ENCODE peak calls at places on chromosomes 12 and 14, in nine cellular contexts. F, B, O, C, J, D, S, A and Y are unnamed samples.

GRCh38 chr14:55454264-55455151 is 14.1 kb upstream of the TBPL2 start:
- DNase-seq in F (peak; percentile 68), B (peak; percentile 36), O (no peak), C (no peak), J (no peak), D (peak; percentile 66), S (peak; percentile 16), A (peak; percentile 37), Y (no peak)

GRCh38 chr12:32365473-32366064 is 33.8 kb upstream of the FGD4 start:
- DNase-seq in F (peak; percentile 60), B (peak; percentile 57), O (no peak), C (no peak), J (no peak), D (no peak), S (peak; percentile 64), A (peak; percentile 61), Y (peak; percentile 4)

GRCh38 chr14:20652996-20653975 is 11.8 kb upstream of the OR6S1 start:
- DNase-seq in F (no peak), B (no peak), O (no peak), C (no peak), J (no peak), D (no peak), S (peak; percentile 32), A (no peak), Y (no peak)

GRCh38 chr12:13116259-13116658 is 12.8 kb upstream of the GSG1 start:
- DNase-seq in F (no peak), B (no peak), O (no peak), C (no peak), J (no peak), D (no peak), S (no peak), A (no peak), Y (no peak)

GRCh38 chr12:51836833-51837184 is 11.7 kb downstream of the FIGNL2 start:
- DNase-seq in F (no peak), B (no peak), O (no peak), C (no peak), J (no peak), D (no peak), S (no peak), A (no peak), Y (no peak)

GRCh38 chr14:34980337-34980900 is 2.4 kb upstream of the SRP54 start:
- DNase-seq in F (no peak), B (no peak), O (no peak), C (no peak), J (no peak), D (no peak), S (no peak), A (no peak), Y (no peak)

GRCh38 chr12:104190641-104191176 is 24.9 kb upstream of the TXNRD1 start:
- DNase-seq in F (no peak), B (no peak), O (no peak), C (no peak), J (no peak), D (no peak), S (no peak), A (no peak), Y (no peak)

GRCh38 chr12:121176826-121177529 is 33.0 kb upstream of the P2RX4 start:
- DNase-seq in F (no peak), B (no peak), O (no peak), C (no peak), J (no peak), D (peak; percentile 51), S (no peak), A (no peak), Y (no peak)

GRCh38 chr14:64510127-64510808 is 5.7 kb downstream of the ZBTB1 start:
- DNase-seq in F (no peak), B (no peak), O (no peak), C (no peak), J (no peak), D (no peak), S (no peak), A (no peak), Y (no peak)

GRCh38 chr12:86712425-86712843 is 456.2 kb upstream of the MGAT4C start:
- DNase-seq in F (no peak), B (no peak), O (no peak), C (no peak), J (no peak), D (no peak), S (peak; percentile 41), A (no peak), Y (no peak)

GRCh38 chr12:57452937-57453509 is 2.1 kb upstream of the INHBE start:
- DNase-seq in F (peak; percentile 79), B (peak; percentile 82), O (no peak), C (no peak), J (peak; percentile 85), D (peak; percentile 87), S (peak; percentile 73), A (peak; percentile 82), Y (peak; percentile 65)

GRCh38 chr12:109753054-109753401 is 39.4 kb downstream of the FAM222A start:
- DNase-seq in F (no peak), B (no peak), O (no peak), C (no peak), J (peak; percentile 30), D (peak; percentile 12), S (no peak), A (peak; percentile 23), Y (no peak)

GRCh38 chr14:69318241-69318640 is 58.3 kb downstream of the GALNT16 start:
- DNase-seq in F (no peak), B (no peak), O (no peak), C (no peak), J (peak; percentile 32), D (no peak), S (no peak), A (no peak), Y (no peak)
- H3K4me3 ChIP-seq in F (no peak overlapping the region), B (no peak overlapping the region), O (no peak overlapping the region), C (no peak overlapping the region), J (no peak overlapping the region), D (no peak overlapping the region), S (no peak overlapping the region), A (no peak overlapping the region), Y (no peak overlapping the region)

DNA sequence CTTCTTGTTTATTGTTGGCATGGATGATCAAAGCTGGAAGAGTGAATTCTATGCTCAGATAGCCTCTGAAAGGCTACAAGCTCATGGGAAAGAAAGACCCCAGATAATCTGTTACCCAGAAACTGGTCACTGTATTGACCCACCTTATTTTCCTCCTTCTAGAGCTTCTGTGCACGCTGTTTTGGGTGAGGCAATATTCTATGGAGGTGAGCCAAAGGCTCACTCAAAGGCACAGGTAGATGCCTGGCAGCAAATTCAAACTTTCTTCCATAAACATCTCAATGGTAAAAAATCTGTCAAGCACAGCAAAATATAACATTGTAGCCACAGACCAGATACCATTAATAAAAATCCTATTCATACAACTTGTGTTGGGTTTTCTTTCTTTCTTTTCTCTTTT is 7.2 kb downstream of the ACOT6 start:
- DNase-seq in F (no peak), B (no peak), O (no peak), C (no peak), J (no peak), D (no peak), S (no peak), A (no peak), Y (no peak)
- H3K4me1 ChIP-seq in F (no peaks in the 10 kb centered on the region), B (no peaks in the 10 kb centered on the region), O (no peaks in the 10 kb centered on the region), C (no peaks in the 10 kb centered on the region), J (no peaks in the 10 kb centered on the region), D (no peaks in the 10 kb centered on the region), S (peaks cover 29% of the 10 kb centered on the region), A (no peaks in the 10 kb centered on the region), Y (no peaks in the 10 kb centered on the region)

DNA sequence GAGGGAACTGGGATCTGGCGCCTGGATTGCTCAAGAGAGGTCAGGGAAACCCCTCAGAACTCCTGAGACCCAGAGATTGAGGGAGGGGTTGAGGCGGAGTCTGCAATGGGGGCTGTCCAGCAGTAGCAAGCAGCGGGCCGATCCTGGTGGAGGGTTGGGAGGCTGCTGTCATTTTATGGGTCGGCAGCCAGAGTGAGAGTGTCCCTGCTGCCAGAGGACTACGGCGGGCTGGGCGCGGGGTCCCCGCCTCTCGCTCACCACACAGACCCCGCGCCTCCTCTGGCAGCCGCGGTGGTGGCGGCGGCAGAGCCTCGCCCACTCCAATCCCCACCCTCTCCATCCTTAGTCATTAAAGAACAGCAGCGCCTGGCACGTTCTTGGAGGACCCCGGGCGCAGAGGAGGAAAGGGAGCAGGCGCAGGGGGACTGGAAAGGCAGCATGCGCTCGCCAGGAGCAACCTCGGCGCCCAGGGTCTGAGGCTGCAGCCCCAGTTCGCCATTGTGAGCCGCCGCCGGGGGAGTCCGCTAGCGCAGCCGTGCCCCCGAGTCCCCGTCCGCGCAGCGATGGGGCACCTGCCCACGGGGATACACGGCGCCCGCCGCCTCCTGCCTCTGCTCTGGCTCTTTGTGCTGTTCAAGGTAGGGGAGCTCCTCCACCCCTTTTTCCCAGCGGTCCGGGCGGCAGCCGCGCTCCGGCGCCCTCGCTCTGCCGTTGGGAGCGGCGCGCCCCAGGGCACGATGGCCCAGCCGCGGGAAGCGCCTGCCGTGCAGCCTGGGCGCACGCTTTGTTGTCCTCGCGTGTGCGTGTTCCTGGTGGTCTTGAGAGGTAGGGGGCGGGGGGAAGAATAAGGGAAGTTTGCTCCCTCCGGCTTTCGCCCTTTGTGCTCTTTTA is at the start of gene PTPRO:
- DNase-seq in F (no peak), B (no peak), O (no peak), C (no peak), J (peak; percentile 63), D (no peak), S (no peak), A (no peak), Y (no peak)
- H3K27me3 ChIP-seq in F (peaks cover 52% of the 10 kb centered on the region), B (peaks cover 55% of the 10 kb centered on the region), O (no peaks in the 10 kb centered on the region), C (no peaks in the 10 kb centered on the region), J (peaks cover 34% of the 10 kb centered on the region), D (no peaks in the 10 kb centered on the region), S (peaks cover 1% of the 10 kb centered on the region), A (peaks cover 58% of the 10 kb centered on the region), Y (peaks cover 18% of the 10 kb centered on the region)

GRCh38 chr12:6205144-6205539 is 4.9 kb downstream of the CD9 start:
- DNase-seq in F (peak; percentile 60), B (peak; percentile 79), O (no peak), C (no peak), J (no peak), D (peak; percentile 83), S (no peak), A (no peak), Y (no peak)

GRCh38 chr12:6206327-6206726 is 6.1 kb downstream of the CD9 start:
- DNase-seq in F (no peak), B (no peak), O (no peak), C (no peak), J (no peak), D (peak; percentile 69), S (no peak), A (no peak), Y (no peak)

GRCh38 chr12:6205761-6206160 is 5.6 kb downstream of the CD9 start:
- DNase-seq in F (no peak), B (no peak), O (no peak), C (no peak), J (no peak), D (no peak), S (no peak), A (no peak), Y (no peak)

GRCh38 chr12:6202846-6203245 is 2.6 kb downstream of the CD9 start:
- DNase-seq in F (no peak), B (no peak), O (no peak), C (no peak), J (no peak), D (no peak), S (no peak), A (no peak), Y (no peak)

DNA sequence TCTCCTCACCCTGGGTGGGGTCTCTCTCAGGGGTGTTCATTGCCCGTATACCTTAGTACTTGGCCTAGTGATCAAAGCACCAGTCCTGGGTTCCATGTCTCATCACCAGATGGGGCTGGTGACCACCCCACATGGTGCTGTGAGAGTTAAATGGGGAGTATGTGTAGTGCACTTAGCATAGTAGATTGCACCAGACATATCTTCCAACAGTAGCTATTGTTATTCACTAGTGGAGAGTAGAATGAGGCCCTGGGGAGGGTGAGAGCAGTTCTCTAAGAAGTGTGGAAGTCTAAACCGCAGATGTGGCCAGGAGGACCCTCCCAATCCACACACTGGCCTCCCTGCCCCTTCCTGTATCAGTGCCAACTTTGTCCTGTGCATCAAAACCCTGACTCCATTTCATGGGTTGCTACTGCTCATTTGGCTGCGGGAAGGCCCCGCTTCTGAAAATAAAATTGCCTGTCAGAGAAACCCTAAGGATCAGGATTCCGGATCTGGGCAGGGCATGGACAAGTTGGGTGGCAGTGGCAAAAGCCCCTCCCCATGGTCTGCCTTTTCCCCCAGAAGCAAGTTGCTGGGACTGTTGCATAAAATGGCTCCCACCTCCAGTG is 4.4 kb downstream of the CD9 start:
- DNase-seq in F (no peak), B (no peak), O (no peak), C (no peak), J (no peak), D (no peak), S (no peak), A (no peak), Y (no peak)
- H3K4me3 ChIP-seq in F (no peak overlapping the region), B (peak overlapping the region; percentile 7), O (peak overlapping the region; percentile 24), C (peak overlapping the region; percentile 37), J (no peak overlapping the region), D (no peak overlapping the region), S (no peak overlapping the region), A (no peak overlapping the region), Y (no peak overlapping the region)